ENCODE peak calls at places on chromosomes 12 and 14, in ten cellular contexts. K is transverse colon; F is AG04450; B is GM23248; H is cardiac muscle cell; D is lower lobe of right lung; J is CD4-positive, alpha-beta T cell; I is neural progenitor cell; L is thoracic aorta; O is CD8-positive, alpha-beta memory T cell. A is an unnamed sample. For H3K9me3, the result is how much of the 10 kb centered on the place peaks cover.

GRCh38 chr14:60681271-60681670 is 32.0 kb upstream of the SIX1 start:
- DNase-seq in K (no peak), F (no peak), B (peak), H (no peak), D (no peak), J (no peak), I (no peak), L (no peak), O (no peak), A (no peak)

GRCh38 chr12:84497819-84498218 is 414.8 kb downstream of the SLC6A15 start:
- DNase-seq in K (no peak), F (no peak), B (peak), H (peak), D (no peak), J (no peak), I (peak), L (no peak), O (no peak), A (no peak)

GRCh38 chr12:124762791-124763593 is 100.7 kb downstream of the SCARB1 start:
- DNase-seq in K (no peak), F (no peak), B (no peak), H (no peak), D (no peak), J (no peak), I (no peak), L (no peak), O (no peak), A (no peak)

GRCh38 chr14:88829685-88830302 is 5.3 kb downstream of the TTC8 start:
- DNase-seq in K (no peak), F (no peak), B (no peak), H (no peak), D (no peak), J (no peak), I (no peak), L (no peak), O (no peak), A (no peak)

GRCh38 chr12:59193476-59194050 is 273.3 kb upstream of the LRIG3 start:
- DNase-seq in K (no peak), F (no peak), B (no peak), H (no peak), D (no peak), J (no peak), I (no peak), L (no peak), O (no peak), A (no peak)

GRCh38 chr14:77220246-77221017 is 38.8 kb downstream of the TMEM63C start:
- DNase-seq in K (no peak), F (no peak), B (no peak), H (no peak), D (no peak), J (no peak), I (no peak), L (no peak), O (no peak), A (no peak)

GRCh38 chr12:103278329-103278728 is 217.4 kb downstream of the C12orf42 start:
- DNase-seq in K (no peak), F (no peak), B (no peak), H (no peak), D (no peak), J (no peak), I (no peak), L (no peak), O (no peak), A (no peak)

GRCh38 chr14:76985540-76986260 is 42.8 kb downstream of the IRF2BPL start:
- DNase-seq in K (no peak), F (no peak), B (peak), H (no peak), D (no peak), J (no peak), I (peak), L (no peak), O (no peak), A (no peak)

GRCh38 chr14:52835122-52835903 is 43.9 kb upstream of the GNPNAT1 start:
- DNase-seq in K (no peak), F (no peak), B (peak), H (no peak), D (no peak), J (no peak), I (peak), L (no peak), O (no peak), A (peak)

GRCh38 chr14:34211732-34212131 is 250.3 kb downstream of the SPTSSA start:
- DNase-seq in K (no peak), F (no peak), B (peak), H (no peak), D (no peak), J (no peak), I (no peak), L (no peak), O (no peak), A (no peak)

GRCh38 chr12:29743801-29744200 is 39.9 kb downstream of the TMTC1 start:
- DNase-seq in K (no peak), F (peak), B (peak), H (peak), D (no peak), J (no peak), I (no peak), L (no peak), O (no peak), A (no peak)

GRCh38 chr12:113591480-113591971 is 119.9 kb upstream of the LHX5 start:
- DNase-seq in K (no peak), F (no peak), B (no peak), H (peak), D (peak), J (no peak), I (peak), L (no peak), O (no peak), A (no peak)

GRCh38 chr12:34190054-34190453 is 167.8 kb downstream of the ALG10 start:
- DNase-seq in K (no peak), F (no peak), B (no peak), H (no peak), D (no peak), J (no peak), I (no peak), L (no peak), O (no peak), A (no peak)

GRCh38 chr12:105278043-105278697 is 42.2 kb upstream of the APPL2 start:
- DNase-seq in K (no peak), F (no peak), B (peak), H (no peak), D (no peak), J (no peak), I (no peak), L (no peak), O (no peak), A (no peak)

GRCh38 chr12:3629082-3629830 is 123.7 kb downstream of the CRACR2A start:
- DNase-seq in K (no peak), F (no peak), B (no peak), H (no peak), D (no peak), J (no peak), I (no peak), L (no peak), O (no peak), A (no peak)

GRCh38 chr12:40551466-40551865 is 140.8 kb upstream of the CNTN1 start:
- DNase-seq in K (no peak), F (no peak), B (peak), H (no peak), D (no peak), J (no peak), I (no peak), L (no peak), O (no peak), A (no peak)

GRCh38 chr14:100406505-100407131 is 83.5 kb downstream of the SLC25A47 start:
- DNase-seq in K (peak), F (no peak), B (peak), H (no peak), D (no peak), J (peak), I (no peak), L (no peak), O (no peak), A (no peak)

GRCh38 chr14:50109342-50109741 is 7.0 kb downstream of the VCPKMT start:
- DNase-seq in K (no peak), F (peak), B (peak), H (peak), D (no peak), J (no peak), I (no peak), L (no peak), O (no peak), A (no peak)

GRCh38 chr14:101119830-101120571 is 216.5 kb upstream of the RTL1 start:
- DNase-seq in K (no peak), F (no peak), B (peak), H (no peak), D (no peak), J (no peak), I (peak), L (no peak), O (no peak), A (peak)

GRCh38 chr14:104889374-104889755 is 24.3 kb downstream of the CEP170B start:
- DNase-seq in K (no peak), F (no peak), B (no peak), H (no peak), D (no peak), J (no peak), I (peak), L (no peak), O (no peak), A (no peak)

GRCh38 chr14:66383771-66384170 is 102.4 kb upstream of the CCDC196 start:
- DNase-seq in K (no peak), F (no peak), B (no peak), H (no peak), D (no peak), J (no peak), I (no peak), L (no peak), O (no peak), A (no peak)

GRCh38 chr14:102573591-102574046 is 18.8 kb upstream of the RCOR1 start:
- DNase-seq in K (no peak), F (no peak), B (no peak), H (no peak), D (no peak), J (no peak), I (no peak), L (no peak), O (no peak), A (no peak)

GRCh38 chr12:108430245-108430644 is 84.8 kb upstream of the FICD start:
- DNase-seq in K (no peak), F (no peak), B (peak), H (no peak), D (no peak), J (no peak), I (no peak), L (no peak), O (no peak), A (no peak)

GRCh38 chr12:28320353-28320752 is 130.1 kb downstream of the CCDC91 start:
- DNase-seq in K (no peak), F (no peak), B (no peak), H (no peak), D (no peak), J (no peak), I (no peak), L (no peak), O (no peak), A (no peak)

GRCh38 chr12:83179999-83180398 is 493.3 kb downstream of the TMTC2 start:
- DNase-seq in K (no peak), F (no peak), B (no peak), H (no peak), D (no peak), J (no peak), I (no peak), L (no peak), O (no peak), A (no peak)

GRCh38 chr14:58460772-58461171 is 33.3 kb downstream of the KIAA0586 start:
- DNase-seq in K (no peak), F (no peak), B (no peak), H (no peak), D (no peak), J (no peak), I (no peak), L (no peak), O (no peak), A (no peak)

GRCh38 chr14:34340226-34340625 is 121.8 kb downstream of the SPTSSA start:
- DNase-seq in K (no peak), F (no peak), B (no peak), H (no peak), D (no peak), J (no peak), I (no peak), L (no peak), O (no peak), A (no peak)

GRCh38 chr14:70698288-70698687 is 56.6 kb downstream of the TTC9 start:
- DNase-seq in K (peak), F (no peak), B (peak), H (no peak), D (no peak), J (no peak), I (no peak), L (no peak), O (no peak), A (no peak)

GRCh38 chr12:93804392-93805179 is 127.4 kb downstream of the CRADD start:
- DNase-seq in K (no peak), F (no peak), B (peak), H (no peak), D (no peak), J (no peak), I (no peak), L (no peak), O (no peak), A (no peak)

GRCh38 chr12:75591628-75592027 is 80.2 kb upstream of the KRR1 start:
- DNase-seq in K (no peak), F (no peak), B (no peak), H (no peak), D (no peak), J (no peak), I (no peak), L (no peak), O (no peak), A (no peak)

GRCh38 chr14:103744621-103745395 is 29.2 kb downstream of the ZFYVE21 start:
- DNase-seq in K (no peak), F (no peak), B (no peak), H (no peak), D (no peak), J (no peak), I (no peak), L (no peak), O (no peak), A (no peak)

GRCh38 chr14:61556455-61556854 is 138.9 kb upstream of the HIF1A start:
- DNase-seq in K (no peak), F (no peak), B (no peak), H (no peak), D (no peak), J (no peak), I (no peak), L (no peak), O (no peak), A (no peak)

GRCh38 chr12:126767334-126767733 is 1499.6 kb upstream of the TMEM132C start:
- DNase-seq in K (no peak), F (no peak), B (no peak), H (no peak), D (no peak), J (no peak), I (no peak), L (no peak), O (no peak), A (peak)
- H3K9me3 ChIP-seq in K (under half), F (under half), B (under half), H (under half), D (under half), J (under half), I (under half), L (under half), O (under half), A (half or more)

GRCh38 chr12:132717531-132718387 is 7.1 kb downstream of the PGAM5 start:
- DNase-seq in K (no peak), F (no peak), B (peak), H (no peak), D (no peak), J (no peak), I (no peak), L (no peak), O (no peak), A (no peak)
- H3K27ac ChIP-seq in K (no peak), F (no peak), B (no peak), H (no peak), D (no peak), J (no peak), I (no peak), L (no peak), O (no peak), A (no peak)

GRCh38 chr14:105974902-105975301 is 448.5 kb downstream of the TMEM121 start:
- DNase-seq in K (peak), F (no peak), B (no peak), H (no peak), D (no peak), J (peak), I (no peak), L (no peak), O (peak), A (no peak)
- H3K9me3 ChIP-seq in K (under half), F (under half), B (under half), H (under half), D (under half), J (under half), I (under half), L (under half), O (under half), A (under half)

DNA sequence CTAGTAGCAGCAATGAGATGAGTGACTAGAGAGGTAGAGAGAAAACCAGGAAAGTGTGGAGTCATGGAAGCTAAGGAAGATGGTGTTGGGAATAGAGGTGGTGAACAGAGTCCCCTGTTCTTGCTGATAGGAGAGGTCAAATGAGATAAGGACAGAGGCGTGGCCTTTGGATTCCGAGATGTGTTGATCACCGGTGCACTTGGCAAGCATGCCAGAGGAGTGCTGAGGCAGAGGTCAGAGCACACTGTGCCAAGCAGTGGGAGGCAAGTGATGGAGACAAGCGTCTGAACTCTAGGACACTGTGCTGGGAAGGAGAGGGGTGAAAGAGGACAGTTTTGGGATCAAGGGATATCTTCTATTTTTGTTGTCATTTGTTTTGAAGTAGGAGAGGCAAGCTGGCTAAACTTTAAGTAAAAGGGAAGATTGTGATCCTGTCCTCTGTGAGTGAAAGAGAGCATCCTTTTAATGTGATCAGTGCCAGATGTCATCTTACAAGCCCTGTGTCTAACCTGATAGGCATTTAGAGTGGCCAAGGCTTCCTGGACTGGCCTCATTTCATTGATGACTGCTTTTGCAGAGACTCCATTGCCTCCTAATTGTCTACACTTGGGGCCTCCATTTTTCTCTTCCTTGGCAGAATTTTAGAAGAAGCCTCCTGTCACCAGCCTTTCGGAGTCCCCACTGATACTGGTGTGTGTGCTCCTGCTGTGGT is 336.4 kb downstream of the CACNA1C start:
- DNase-seq in K (no peak), F (no peak), B (peak), H (no peak), D (no peak), J (no peak), I (no peak), L (no peak), O (no peak), A (no peak)
- H3K27ac ChIP-seq in K (no peak), F (no peak), B (no peak), H (no peak), D (no peak), J (no peak), I (no peak), L (no peak), O (no peak), A (peak)

GRCh38 chr14:20118795-20119194 is 8.3 kb downstream of the OR4K17 start:
- DNase-seq in K (no peak), F (no peak), B (no peak), H (no peak), D (no peak), J (no peak), I (no peak), L (no peak), O (no peak), A (no peak)
- H3K9me3 ChIP-seq in K (under half), F (under half), B (under half), H (under half), D (under half), J (under half), I (half or more), L (under half), O (under half), A (under half)

GRCh38 chr12:52285172-52285745 is 6.1 kb downstream of the KRT81 start:
- DNase-seq in K (no peak), F (no peak), B (peak), H (no peak), D (no peak), J (no peak), I (no peak), L (no peak), O (no peak), A (no peak)

GRCh38 chr12:52285851-52286530 is 5.3 kb downstream of the KRT81 start:
- DNase-seq in K (no peak), F (no peak), B (no peak), H (no peak), D (no peak), J (no peak), I (no peak), L (no peak), O (no peak), A (no peak)

GRCh38 chr12:52280796-52281560 is 6.5 kb downstream of the KRT86 start:
- DNase-seq in K (peak), F (peak), B (peak), H (no peak), D (peak), J (no peak), I (no peak), L (no peak), O (no peak), A (peak)

GRCh38 chr12:52280319-52280795 is 5.9 kb downstream of the KRT86 start:
- DNase-seq in K (peak), F (peak), B (peak), H (no peak), D (peak), J (no peak), I (no peak), L (peak), O (no peak), A (peak)

DNA sequence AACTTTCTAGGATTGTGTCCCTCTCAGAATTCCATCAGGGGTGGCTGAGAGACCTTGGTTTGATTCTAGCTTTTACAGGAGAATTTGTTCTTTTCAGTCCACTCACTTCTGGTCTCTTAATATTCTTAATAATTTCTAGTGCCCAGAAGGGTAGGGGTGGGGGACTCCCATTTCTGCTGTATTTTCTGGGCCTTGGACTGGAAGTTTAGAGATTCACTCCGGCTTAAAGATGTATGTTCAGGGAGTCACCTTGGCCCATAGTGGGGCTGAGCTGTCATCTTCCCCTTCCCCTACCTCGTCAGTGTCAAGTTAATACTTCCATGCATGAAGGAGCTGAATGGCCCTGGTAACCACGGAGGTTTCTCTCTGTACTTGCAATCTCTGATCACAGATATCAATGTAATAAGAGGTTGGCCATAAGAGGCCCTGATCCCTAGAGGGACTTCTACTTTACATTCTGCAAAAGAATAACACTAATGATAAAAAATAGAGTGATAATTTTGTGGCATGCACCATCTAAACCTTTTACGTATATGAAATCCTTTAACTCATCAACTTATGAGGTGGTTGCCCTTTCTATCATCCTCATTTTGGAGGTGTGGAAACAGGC is 6.7 kb downstream of the KRT81 start:
- DNase-seq in K (no peak), F (no peak), B (no peak), H (no peak), D (no peak), J (no peak), I (no peak), L (no peak), O (no peak), A (no peak)
- H3K27ac ChIP-seq in K (no peak), F (no peak), B (peak), H (no peak), D (no peak), J (no peak), I (no peak), L (no peak), O (no peak), A (no peak)